ENCODE peak calls at places on chromosome 10, in four cellular contexts. F is ureter; V is iris pigment epithelial cell; L is stimulated activated CD4-positive, alpha-beta T cell treated with anti-CD3 and anti-CD28 coated beads, Interleukin-2, amount 100 ng/mL, for 48 hours. U is an unnamed sample.

GRCh38 chr10:4633776-4634175 is 192.2 kb upstream of the AKR1E2 start:
- DNase-seq in F (no peak), V (no peak), L (no peak), U (no peak)

GRCh38 chr10:89207801-89208551 is 859 bp upstream of the CH25H start:
- DNase-seq in F (peak), V (peak), L (peak), U (no peak)

GRCh38 chr10:131221632-131222277 is 89.8 kb downstream of the TCERG1L start:
- DNase-seq in F (no peak), V (peak), L (no peak), U (no peak)

GRCh38 chr10:55979203-55979602 is 381.9 kb downstream of the ZWINT start:
- DNase-seq in F (no peak), V (no peak), L (no peak), U (no peak)

GRCh38 chr10:121771957-121772356 is 155.9 kb downstream of the ATE1 start:
- DNase-seq in F (no peak), V (peak), L (no peak), U (peak)

GRCh38 chr10:103763374-103764202 is 91.8 kb downstream of the SH3PXD2A start:
- DNase-seq in F (no peak), V (peak), L (no peak), U (peak)

GRCh38 chr10:102919237-102919959 is 1.3 kb downstream of the CNNM2 start:
- DNase-seq in F (no peak), V (no peak), L (no peak), U (peak)

GRCh38 chr10:92045641-92046106 is 122.1 kb downstream of the BTAF1 start:
- DNase-seq in F (no peak), V (no peak), L (no peak), U (no peak)

GRCh38 chr10:3192856-3193635 is 20.5 kb upstream of the PITRM1 start:
- DNase-seq in F (no peak), V (peak), L (peak), U (peak)

GRCh38 chr10:123134915-123135414 is 805 bp upstream of the HMX3 start:
- DNase-seq in F (no peak), V (no peak), L (no peak), U (no peak)